ENCODE peak calls at places on chromosomes 11 and 22, in four cellular contexts. S, Z, A and R are unnamed samples.

GRCh38 chr11:7577883-7578242 is 64.1 kb downstream of the PPFIBP2 start:
- DNase-seq in S (no peak), Z (peak; percentile 47), A (no peak), R (no peak)

GRCh38 chr22:23248583-23248982 is 68.3 kb downstream of the BCR start:
- DNase-seq in S (peak; percentile 20), Z (peak; percentile 53), A (no peak), R (no peak)

GRCh38 chr11:123477205-123477907 is 47.3 kb downstream of the GRAMD1B start:
- DNase-seq in S (no peak), Z (no peak), A (no peak), R (no peak)

GRCh38 chr11:129960216-129961214 is 42.1 kb downstream of the PRDM10 start:
- DNase-seq in S (no peak), Z (peak; percentile 94), A (no peak), R (peak; percentile 16)

GRCh38 chr11:31645747-31646146 is 136.2 kb downstream of the ELP4 start:
- DNase-seq in S (no peak), Z (peak; percentile 85), A (no peak), R (peak; percentile 41)

GRCh38 chr11:122108192-122108799 is 7.7 kb downstream of the BLID start:
- DNase-seq in S (no peak), Z (peak; percentile 78), A (no peak), R (no peak)

GRCh38 chr11:66230171-66230570 is 38.3 kb upstream of the RAB1B start:
- DNase-seq in S (no peak), Z (no peak), A (no peak), R (no peak)

GRCh38 chr11:17803751-17804334 is 69.3 kb downstream of the KCNC1 start:
- DNase-seq in S (no peak), Z (no peak), A (no peak), R (no peak)

GRCh38 chr11:832529-833113 is at the start of gene CD151:
- DNase-seq in S (peak; percentile 72), Z (no peak), A (peak; percentile 60), R (no peak)

GRCh38 chr11:123378096-123378495 is 52.0 kb upstream of the GRAMD1B start:
- DNase-seq in S (no peak), Z (no peak), A (no peak), R (no peak)

GRCh38 chr11:72534859-72535547 is 100.7 kb upstream of the CLPB start:
- DNase-seq in S (no peak), Z (no peak), A (no peak), R (no peak)

GRCh38 chr11:69250503-69251393 is 43.2 kb upstream of the MYEOV start:
- DNase-seq in S (no peak), Z (no peak), A (no peak), R (no peak)

GRCh38 chr11:2563216-2564007 is 118.6 kb downstream of the KCNQ1 start:
- DNase-seq in S (peak; percentile 32), Z (no peak), A (peak; percentile 5), R (no peak)

GRCh38 chr22:36921309-36922096 is 8.1 kb downstream of the CSF2RB start:
- DNase-seq in S (no peak), Z (no peak), A (no peak), R (no peak)

GRCh38 chr11:113578164-113578455 is 102.9 kb upstream of the DRD2 start:
- DNase-seq in S (no peak), Z (no peak), A (no peak), R (no peak)

GRCh38 chr11:131683131-131683530 is 312.7 kb downstream of the NTM start:
- DNase-seq in S (no peak), Z (no peak), A (no peak), R (no peak)

GRCh38 chr22:46395145-46395544 is 59.6 kb downstream of the TRMU start:
- DNase-seq in S (no peak), Z (no peak), A (no peak), R (no peak)

GRCh38 chr11:67316882-67317364 is 13.6 kb downstream of the SSH3 start:
- DNase-seq in S (no peak), Z (peak; percentile 64), A (no peak), R (no peak)

GRCh38 chr11:1869427-1870325 is 16.8 kb downstream of the LSP1 start:
- DNase-seq in S (peak; percentile 73), Z (no peak), A (peak; percentile 31), R (no peak)

GRCh38 chr22:27270818-27271510 is 530.6 kb downstream of the MN1 start:
- DNase-seq in S (no peak), Z (no peak), A (peak; percentile 50), R (no peak)

GRCh38 chr11:114262681-114263509 is 33.3 kb upstream of the NNMT start:
- DNase-seq in S (peak; percentile 56), Z (peak; percentile 69), A (no peak), R (no peak)

GRCh38 chr11:30113326-30113873 is 96.6 kb upstream of the KCNA4 start:
- DNase-seq in S (no peak), Z (no peak), A (no peak), R (no peak)

GRCh38 chr22:48938741-48939140 is 888.9 kb downstream of the BRD1 start:
- DNase-seq in S (no peak), Z (no peak), A (no peak), R (no peak)

GRCh38 chr22:40387758-40388157 is 17.4 kb downstream of the SGSM3 start:
- DNase-seq in S (no peak), Z (no peak), A (no peak), R (no peak)

GRCh38 chr11:69327741-69328191 is 33.8 kb downstream of the MYEOV start:
- DNase-seq in S (no peak), Z (no peak), A (no peak), R (no peak)

GRCh38 chr11:118530683-118531596 is at the start of gene TMEM25:
- DNase-seq in S (peak; percentile 82), Z (peak; percentile 42), A (peak; percentile 73), R (no peak)

GRCh38 chr11:120842195-120842594 is 181.7 kb upstream of the TBCEL start:
- DNase-seq in S (no peak), Z (no peak), A (no peak), R (no peak)

DNA sequence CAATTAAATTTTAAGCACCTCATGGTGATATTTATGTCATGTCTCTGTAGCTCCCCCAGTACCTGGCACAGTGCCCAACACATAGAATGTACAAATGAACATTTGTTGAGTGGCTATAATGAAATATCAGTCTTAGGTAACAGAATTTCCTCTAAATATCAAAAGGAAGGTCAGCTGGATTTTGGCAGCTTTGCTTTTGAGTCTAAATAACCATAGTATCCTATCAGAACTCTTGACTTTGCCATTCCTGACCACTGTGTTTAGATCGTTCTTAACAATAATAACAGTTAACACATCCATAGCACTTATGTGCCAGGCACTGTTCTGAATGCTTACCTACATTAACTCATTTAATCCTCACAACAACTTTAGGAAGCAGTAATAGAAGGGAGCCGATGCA is 26.6 kb downstream of the TMEM123 start:
- DNase-seq in S (no peak), Z (no peak), A (no peak), R (no peak)
- H3K27ac ChIP-seq in S (no peak overlapping the region), Z (no peak overlapping the region), A (no peak overlapping the region), R (no peak overlapping the region)

GRCh38 chr11:88297320-88298263 is 39.9 kb downstream of the CTSC start:
- DNase-seq in S (no peak), Z (no peak), A (no peak), R (no peak)

GRCh38 chr11:88288560-88288959 is 49.0 kb downstream of the CTSC start:
- DNase-seq in S (no peak), Z (peak; percentile 43), A (no peak), R (no peak)

GRCh38 chr11:88295028-88295427 is 42.5 kb downstream of the CTSC start:
- DNase-seq in S (no peak), Z (no peak), A (no peak), R (no peak)

GRCh38 chr11:88292156-88292844 is 45.2 kb downstream of the CTSC start:
- DNase-seq in S (no peak), Z (peak; percentile 22), A (no peak), R (no peak)

GRCh38 chr11:88293931-88294330 is 43.6 kb downstream of the CTSC start:
- DNase-seq in S (no peak), Z (peak; percentile 37), A (no peak), R (no peak)
- H3K27ac ChIP-seq in S (no peak overlapping the region), Z (no peak overlapping the region), A (no peak overlapping the region), R (no peak overlapping the region)

GRCh38 chr11:42138454-42138853 is 679.0 kb upstream of the LRRC4C start:
- DNase-seq in S (no peak), Z (no peak), A (no peak), R (no peak)
- H3K27ac ChIP-seq in S (no peak overlapping the region), Z (no peak overlapping the region), A (no peak overlapping the region), R (no peak overlapping the region)

GRCh38 chr22:32407332-32407731 is 4.7 kb downstream of the RTCB start:
- DNase-seq in S (no peak), Z (no peak), A (no peak), R (no peak)

GRCh38 chr22:32410459-32410858 is 1.6 kb downstream of the RTCB start:
- DNase-seq in S (no peak), Z (no peak), A (no peak), R (no peak)

GRCh38 chr22:32411388-32411787 is 659 bp downstream of the RTCB start:
- DNase-seq in S (no peak), Z (peak; percentile 10), A (no peak), R (no peak)

GRCh38 chr22:32409977-32410376 is 2.1 kb downstream of the RTCB start:
- DNase-seq in S (no peak), Z (no peak), A (no peak), R (no peak)

GRCh38 chr22:32407936-32408335 is 4.1 kb downstream of the RTCB start:
- DNase-seq in S (no peak), Z (no peak), A (no peak), R (no peak)
- H3K27ac ChIP-seq in S (no peak overlapping the region), Z (no peak overlapping the region), A (no peak overlapping the region), R (no peak overlapping the region)